ENCODE peak calls at places on chromosome 6, in eight cellular contexts. L is GM06990, P is A549, T is fibroblast of the aortic adventitia, K is chondrocyte, M is cardiac muscle cell, F is mammary epithelial cell, X is activated B cell treated with CpG ODN at 0.5 μM for 24 hours. Q is an unnamed sample.

GRCh38 chr6:148563066-148563465 is 183.8 kb upstream of the UST start:
- DNase-seq in L (no peak), P (no peak), T (no peak), K (no peak), M (no peak), F (no peak), X (no peak), Q (no peak)

GRCh38 chr6:44898296-44898930 is 429.7 kb upstream of the RUNX2 start:
- DNase-seq in L (no peak), P (no peak), T (peak), K (peak), M (peak), F (peak), X (no peak), Q (no peak)

GRCh38 chr6:33313105-33313708 is 671 bp downstream of the TAPBP start:
- DNase-seq in L (no peak), P (no peak), T (no peak), K (no peak), M (peak), F (peak), X (peak), Q (no peak)

GRCh38 chr6:12813321-12813720 is 96.8 kb downstream of the PHACTR1 start:
- DNase-seq in L (no peak), P (no peak), T (no peak), K (no peak), M (peak), F (no peak), X (no peak), Q (no peak)

GRCh38 chr6:13305791-13306190 is 22.5 kb downstream of the TBC1D7 start:
- DNase-seq in L (no peak), P (no peak), T (no peak), K (no peak), M (no peak), F (no peak), X (no peak), Q (no peak)

GRCh38 chr6:167713088-167713475 is 113.6 kb upstream of the AFDN start:
- DNase-seq in L (no peak), P (no peak), T (no peak), K (no peak), M (no peak), F (no peak), X (no peak), Q (no peak)

GRCh38 chr6:8579372-8579771 is 144.0 kb upstream of the SLC35B3 start:
- DNase-seq in L (no peak), P (no peak), T (no peak), K (no peak), M (no peak), F (peak), X (no peak), Q (no peak)

GRCh38 chr6:56021943-56022342 is 146.6 kb upstream of the BMP5 start:
- DNase-seq in L (no peak), P (no peak), T (no peak), K (no peak), M (peak), F (no peak), X (no peak), Q (no peak)

GRCh38 chr6:140078552-140079126 is 704.2 kb upstream of the CITED2 start:
- DNase-seq in L (no peak), P (no peak), T (peak), K (no peak), M (peak), F (no peak), X (no peak), Q (peak)

GRCh38 chr6:86042214-86042613 is 399.5 kb upstream of the SYNCRIP start:
- DNase-seq in L (no peak), P (no peak), T (no peak), K (no peak), M (no peak), F (no peak), X (no peak), Q (no peak)

GRCh38 chr6:72953901-72954494 is 271.3 kb downstream of the KHDC1L start:
- DNase-seq in L (no peak), P (no peak), T (peak), K (no peak), M (peak), F (peak), X (no peak), Q (no peak)

GRCh38 chr6:137150072-137150471 is 23.4 kb downstream of the IL22RA2 start:
- DNase-seq in L (no peak), P (no peak), T (no peak), K (no peak), M (no peak), F (no peak), X (no peak), Q (no peak)

GRCh38 chr6:53794073-53794719 is 609 bp upstream of the LRRC1 start:
- DNase-seq in L (no peak), P (peak), T (peak), K (peak), M (peak), F (peak), X (no peak), Q (peak)

GRCh38 chr6:115591973-115592486 is 468.7 kb downstream of the FRK start:
- DNase-seq in L (no peak), P (no peak), T (no peak), K (no peak), M (no peak), F (peak), X (no peak), Q (no peak)

GRCh38 chr6:6841571-6841970 is 253.1 kb downstream of the LY86 start:
- DNase-seq in L (no peak), P (no peak), T (no peak), K (no peak), M (no peak), F (no peak), X (no peak), Q (no peak)

GRCh38 chr6:139256087-139256486 is 35.7 kb downstream of the TXLNB start:
- DNase-seq in L (no peak), P (no peak), T (peak), K (no peak), M (peak), F (no peak), X (no peak), Q (peak)

GRCh38 chr6:109308018-109308492 is 74.2 kb downstream of the CD164 start:
- DNase-seq in L (no peak), P (peak), T (peak), K (no peak), M (peak), F (peak), X (no peak), Q (peak)

GRCh38 chr6:2213082-2213481 is 32.3 kb downstream of the GMDS start:
- DNase-seq in L (no peak), P (no peak), T (no peak), K (no peak), M (no peak), F (no peak), X (no peak), Q (no peak)

GRCh38 chr6:29887330-29887818 is 55.0 kb upstream of the HLA-A start:
- DNase-seq in L (peak), P (no peak), T (peak), K (no peak), M (peak), F (peak), X (peak), Q (no peak)

GRCh38 chr6:113350521-113350920 is 506.6 kb upstream of the MARCKS start:
- DNase-seq in L (no peak), P (no peak), T (peak), K (no peak), M (peak), F (no peak), X (no peak), Q (no peak)

GRCh38 chr6:98931710-98932109 is 16.0 kb downstream of the FBXL4 start:
- DNase-seq in L (no peak), P (no peak), T (no peak), K (no peak), M (no peak), F (no peak), X (no peak), Q (no peak)

GRCh38 chr6:3997144-3997770 is 81.7 kb downstream of the FAM217A start:
- DNase-seq in L (no peak), P (no peak), T (peak), K (no peak), M (peak), F (peak), X (no peak), Q (peak)

GRCh38 chr6:128599036-128599435 is 78.6 kb upstream of the PTPRK start:
- DNase-seq in L (no peak), P (no peak), T (no peak), K (no peak), M (no peak), F (peak), X (no peak), Q (no peak)

GRCh38 chr6:31652925-31653724 is 664 bp upstream of the BAG6 start:
- DNase-seq in L (no peak), P (peak), T (no peak), K (no peak), M (no peak), F (no peak), X (no peak), Q (no peak)
- TF ChIP-seq CTCF in L (peak), P (no peak), T (peak), K (peak), M (peak), F (no peak), X (no peak), Q (peak)

GRCh38 chr6:108113557-108114519 is 39.3 kb upstream of the OSTM1 start:
- DNase-seq in L (peak), P (peak), T (peak), K (no peak), M (peak), F (peak), X (peak), Q (no peak)

GRCh38 chr6:108116781-108117426 is 42.4 kb upstream of the OSTM1 start:
- DNase-seq in L (no peak), P (no peak), T (no peak), K (no peak), M (no peak), F (no peak), X (peak), Q (no peak)

GRCh38 chr6:108114861-108115597 is 40.5 kb upstream of the OSTM1 start:
- DNase-seq in L (peak), P (no peak), T (peak), K (no peak), M (peak), F (peak), X (peak), Q (peak)

GRCh38 chr6:108116424-108116780 is 41.9 kb upstream of the OSTM1 start:
- DNase-seq in L (no peak), P (no peak), T (no peak), K (no peak), M (no peak), F (no peak), X (no peak), Q (no peak)

GRCh38 chr6:108115598-108116058 is 41.1 kb upstream of the OSTM1 start:
- DNase-seq in L (peak), P (peak), T (peak), K (no peak), M (peak), F (peak), X (no peak), Q (no peak)
- TF ChIP-seq CTCF in L (peak), P (peak), T (peak), K (peak), M (peak), F (peak), X (no peak), Q (peak)

GRCh38 chr6:79373880-79374279 is 139.4 kb upstream of the HMGN3 start:
- DNase-seq in L (no peak), P (no peak), T (no peak), K (no peak), M (no peak), F (peak), X (no peak), Q (no peak)
- TF ChIP-seq CTCF in L (no peak), P (no peak), T (no peak), K (no peak), M (no peak), F (no peak), X (no peak), Q (no peak)

DNA sequence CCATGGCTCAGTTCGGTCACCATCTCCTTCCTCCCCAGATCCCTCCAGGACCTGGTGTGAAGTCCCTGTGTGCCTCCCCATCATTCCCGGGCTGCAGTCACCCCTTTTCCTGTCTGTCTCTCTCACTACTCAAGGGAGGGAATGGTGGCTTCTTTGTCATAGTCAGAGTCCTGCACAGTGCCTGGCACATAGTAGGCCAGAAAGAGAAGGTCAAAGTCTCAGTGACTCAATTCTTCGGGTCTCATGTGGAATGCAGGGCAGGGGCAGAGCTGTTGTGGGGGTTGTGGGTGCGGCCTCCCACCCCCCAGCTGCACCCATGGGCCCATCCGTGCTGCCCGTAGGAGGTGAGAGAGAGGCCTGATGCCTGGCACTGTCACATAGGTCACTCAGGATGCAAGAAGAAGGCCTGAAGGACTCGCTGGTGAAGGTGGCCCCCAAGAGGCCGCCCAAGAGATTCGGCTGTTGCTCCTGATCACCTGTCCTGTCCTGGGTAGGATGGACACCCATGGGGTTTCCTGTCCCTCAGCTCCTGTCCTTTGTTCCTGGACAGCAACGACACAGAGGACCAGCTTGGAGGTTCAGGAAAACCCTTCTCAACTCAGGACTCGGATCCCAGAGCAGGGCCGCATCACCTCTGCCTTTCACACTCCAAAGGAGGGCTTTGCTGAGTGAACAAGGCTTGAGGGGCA is 34.1 kb downstream of the RAB44 start:
- DNase-seq in L (no peak), P (no peak), T (no peak), K (peak), M (no peak), F (no peak), X (no peak), Q (no peak)
- TF ChIP-seq CTCF in L (no peak), P (no peak), T (no peak), K (no peak), M (no peak), F (no peak), X (no peak), Q (no peak)

DNA sequence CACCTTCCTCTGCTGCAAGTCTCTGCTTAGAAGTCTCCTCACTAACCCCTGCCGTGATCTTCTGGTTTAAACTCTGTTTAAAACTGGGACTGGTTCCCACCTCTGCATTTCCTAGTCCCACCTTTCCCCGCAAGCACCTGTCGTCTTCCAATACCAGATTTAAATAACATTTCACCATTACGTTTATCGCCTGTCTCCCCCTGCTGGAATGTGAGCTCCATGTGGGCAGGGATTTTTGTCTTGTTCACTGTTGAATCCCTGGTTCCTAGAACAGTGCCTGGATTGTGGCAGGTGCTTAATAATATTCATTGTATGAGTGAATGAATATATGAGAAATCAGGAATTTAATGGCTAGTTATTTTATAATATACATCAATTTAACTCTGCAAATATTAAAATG is 2.7 kb downstream of the GUCA1A start:
- DNase-seq in L (no peak), P (no peak), T (no peak), K (no peak), M (no peak), F (no peak), X (no peak), Q (no peak)
- TF ChIP-seq CTCF in L (peak), P (peak), T (peak), K (peak), M (peak), F (peak), X (no peak), Q (no peak)

Q was measured in AG09319.